ENCODE peak calls at places on chromosomes 7 and 10, in ten cellular contexts. O is NT2/D1; X is NCI-H774; C is germinal center; T is activated naive CD4-positive, alpha-beta T cell treated with anti-CD3 and anti-CD28 coated beads for 36 hours; I is neuronal stem cell; Z is NCI-H1436; P is posterior cingulate gyrus; E is AG09319; D is stimulated activated CD8-positive, alpha-beta memory T cell treated with anti-CD3 and anti-CD28 coated beads, Interleukin-15, amount 100 ng/mL, for 24 hours. M is an unnamed sample.

GRCh38 chr7:36784991-36785940 is 61.0 kb upstream of the AOAH start:
- DNase-seq in Z (peak), E (no peak), P (no peak), C (peak), O (no peak), D (peak), X (no peak), I (no peak), T (peak), M (no peak)

GRCh38 chr7:10662982-10663884 is 310.4 kb upstream of the PHF14 start:
- DNase-seq in T (no peak), P (no peak), X (no peak), I (no peak), Z (no peak), O (no peak), E (no peak), C (no peak), D (no peak), M (no peak)

GRCh38 chr10:110840225-110840922 is 31.4 kb upstream of the PDCD4 start:
- DNase-seq in P (no peak), T (no peak), E (no peak), O (no peak), Z (no peak), D (no peak), X (no peak), I (no peak), C (no peak), M (no peak)

GRCh38 chr10:29519670-29520069 is 115.1 kb downstream of the SVIL start:
- DNase-seq in T (no peak), Z (no peak), O (no peak), E (no peak), P (no peak), X (peak), C (no peak), I (no peak), D (no peak), M (no peak)

GRCh38 chr10:94083662-94084323 is 90.1 kb downstream of the PLCE1 start:
- DNase-seq in O (no peak), P (no peak), T (no peak), E (no peak), Z (no peak), D (no peak), I (no peak), C (no peak), X (no peak), M (no peak)

GRCh38 chr10:60114765-60115586 is 208.6 kb upstream of the CCDC6 start:
- DNase-seq in I (peak), C (peak), X (peak), P (no peak), Z (peak), E (peak), D (no peak), O (peak), T (peak), M (peak)

GRCh38 chr7:117143580-117143979 is 179.3 kb downstream of the WNT2 start:
- DNase-seq in O (no peak), X (no peak), T (no peak), Z (no peak), D (no peak), E (no peak), C (no peak), I (no peak), P (no peak), M (no peak)

GRCh38 chr7:151808296-151809155 is 68.4 kb downstream of the PRKAG2 start:
- DNase-seq in T (no peak), I (no peak), D (no peak), O (no peak), Z (no peak), E (no peak), C (no peak), X (no peak), P (no peak), M (no peak)

GRCh38 chr7:33979300-33979806 is 74.0 kb downstream of the BMPER start:
- DNase-seq in T (no peak), X (no peak), D (no peak), Z (no peak), P (no peak), O (no peak), C (no peak), E (no peak), I (no peak), M (no peak)

GRCh38 chr7:94348142-94348541 is 46.6 kb upstream of the COL1A2 start:
- DNase-seq in D (no peak), T (no peak), O (peak), I (no peak), C (no peak), Z (no peak), P (no peak), E (peak), X (no peak), M (no peak)

GRCh38 chr7:54817125-54817524 is 58.1 kb upstream of the SEC61G start:
- DNase-seq in P (no peak), X (no peak), D (no peak), E (no peak), Z (no peak), I (no peak), O (no peak), C (no peak), T (no peak), M (no peak)

GRCh38 chr10:18261063-18261462 is 120.8 kb downstream of the CACNB2 start:
- DNase-seq in Z (no peak), P (no peak), E (no peak), I (no peak), C (no peak), X (no peak), D (no peak), O (no peak), T (no peak), M (no peak)

GRCh38 chr7:102260856-102261255 is 25.8 kb upstream of the SH2B2 start:
- DNase-seq in T (no peak), D (no peak), E (no peak), C (no peak), I (no peak), X (no peak), O (no peak), Z (no peak), P (peak), M (no peak)

GRCh38 chr10:119090968-119091367 is 10.4 kb upstream of the EIF3A start:
- DNase-seq in P (no peak), C (no peak), O (no peak), D (no peak), X (no peak), E (peak), T (peak), Z (no peak), I (no peak), M (no peak)

GRCh38 chr10:17257466-17258321 is 29.7 kb downstream of the VIM start:
- DNase-seq in I (peak), D (no peak), Z (peak), O (peak), P (peak), C (peak), E (peak), T (peak), X (peak), M (no peak)

GRCh38 chr10:97499561-97500296 is 1.0 kb downstream of the UBTD1 start:
- DNase-seq in E (no peak), D (no peak), X (no peak), I (no peak), Z (no peak), P (peak), T (no peak), O (no peak), C (no peak), M (no peak)

GRCh38 chr10:3045471-3046209 is 21.7 kb upstream of the PFKP start:
- DNase-seq in O (no peak), P (peak), E (peak), I (peak), X (no peak), T (no peak), Z (no peak), C (no peak), D (no peak), M (peak)

GRCh38 chr7:70619130-70619529 is 512.8 kb upstream of the GALNT17 start:
- DNase-seq in O (no peak), D (no peak), E (no peak), P (no peak), T (no peak), X (no peak), Z (no peak), I (no peak), C (no peak), M (no peak)

GRCh38 chr7:93015193-93016084 is 102.3 kb downstream of the SAMD9 start:
- DNase-seq in C (no peak), I (no peak), X (no peak), P (no peak), O (no peak), E (peak), T (no peak), D (no peak), Z (no peak), M (peak)

GRCh38 chr10:99304027-99304856 is 24.9 kb upstream of the CNNM1 start:
- DNase-seq in T (no peak), D (no peak), E (no peak), I (no peak), P (no peak), Z (no peak), X (no peak), O (no peak), C (no peak), M (no peak)

GRCh38 chr7:28144266-28144665 is 36.3 kb downstream of the JAZF1 start:
- DNase-seq in E (no peak), I (peak), Z (no peak), O (peak), P (peak), C (no peak), T (no peak), X (peak), D (no peak), M (no peak)

GRCh38 chr7:82050134-82050533 is 280.3 kb upstream of the HGF start:
- DNase-seq in C (no peak), X (no peak), E (peak), D (no peak), Z (no peak), P (no peak), I (no peak), O (no peak), T (no peak), M (no peak)

M was measured in glomerular endothelial cell.